ENCODE peak calls at places on chromosomes 11 and 22, in six cellular contexts. Y, N, H, Z, R and W are unnamed samples.

GRCh38 chr11:92867913-92868619 is 101.4 kb upstream of the MTNR1B start:
- DNase-seq in Y (no peak), N (no peak), H (no peak), Z (no peak), R (no peak), W (no peak)

GRCh38 chr11:15006139-15006759 is 34.1 kb upstream of the CALCA start:
- DNase-seq in Y (peak; percentile 84), N (peak; percentile 55), H (peak; percentile 47), Z (peak; percentile 26), R (peak; percentile 58), W (peak; percentile 70)

GRCh38 chr22:30556388-30556787 is 9.8 kb upstream of the SEC14L6 start:
- DNase-seq in Y (peak; percentile 41), N (peak; percentile 9), H (no peak), Z (peak; percentile 30), R (no peak), W (no peak)

GRCh38 chr22:44155115-44155514 is 25.6 kb upstream of the PARVG start:
- DNase-seq in Y (no peak), N (no peak), H (no peak), Z (no peak), R (no peak), W (no peak)

GRCh38 chr11:108206171-108206570 is 16.3 kb downstream of the NPAT start:
- DNase-seq in Y (no peak), N (no peak), H (no peak), Z (no peak), R (no peak), W (no peak)

GRCh38 chr22:48245119-48245485 is 1482.7 kb downstream of the TBC1D22A start:
- DNase-seq in Y (no peak), N (no peak), H (no peak), Z (no peak), R (no peak), W (no peak)

GRCh38 chr11:70682056-70682455 is 283.7 kb downstream of the CTTN start:
- DNase-seq in Y (no peak), N (no peak), H (no peak), Z (no peak), R (no peak), W (no peak)

GRCh38 chr22:44391481-44392445 is 79.0 kb upstream of the SHISAL1 start:
- DNase-seq in Y (peak; percentile 47), N (peak; percentile 5), H (no peak), Z (no peak), R (no peak), W (no peak)

GRCh38 chr22:29450222-29450621 is 11.8 kb downstream of the RFPL1 start:
- DNase-seq in Y (no peak), N (no peak), H (no peak), Z (no peak), R (no peak), W (no peak)

GRCh38 chr22:42353883-42354727 is 78.1 kb downstream of the NFAM1 start:
- DNase-seq in Y (peak; percentile 84), N (no peak), H (no peak), Z (peak; percentile 79), R (no peak), W (peak; percentile 68)

GRCh38 chr11:26230021-26230420 is 101.9 kb upstream of the ANO3 start:
- DNase-seq in Y (no peak), N (no peak), H (no peak), Z (no peak), R (no peak), W (peak; percentile 39)

GRCh38 chr22:42805998-42806481 is 51.0 kb downstream of the ARFGAP3 start:
- DNase-seq in Y (no peak), N (no peak), H (no peak), Z (peak; percentile 31), R (no peak), W (no peak)

GRCh38 chr11:77175869-77176539 is 48.0 kb downstream of the MYO7A start:
- DNase-seq in Y (peak; percentile 72), N (no peak), H (no peak), Z (peak; percentile 53), R (no peak), W (no peak)

GRCh38 chr22:31647516-31647915 is 14.5 kb downstream of the PISD start:
- DNase-seq in Y (no peak), N (no peak), H (no peak), Z (no peak), R (no peak), W (peak; percentile 95)

GRCh38 chr11:31328698-31329097 is 40.8 kb downstream of the DCDC1 start:
- DNase-seq in Y (no peak), N (no peak), H (no peak), Z (no peak), R (no peak), W (no peak)

GRCh38 chr11:1012740-1013627 is 23.5 kb downstream of the MUC6 start:
- DNase-seq in Y (no peak), N (no peak), H (no peak), Z (no peak), R (no peak), W (no peak)

GRCh38 chr11:14073821-14074529 is 111.5 kb downstream of the SPON1 start:
- DNase-seq in Y (peak; percentile 13), N (no peak), H (no peak), Z (peak; percentile 49), R (no peak), W (peak; percentile 70)

GRCh38 chr22:46147471-46148267 is 2.7 kb upstream of the PPARA start:
- DNase-seq in Y (no peak), N (no peak), H (no peak), Z (no peak), R (no peak), W (no peak)
- TF ChIP-seq EZH2 in Y (no peak), N (no peak), H (no peak), Z (no peak), R (no peak), W (no peak)

GRCh38 chr11:132301465-132301864 is 931.0 kb downstream of the NTM start:
- DNase-seq in Y (no peak), N (no peak), H (no peak), Z (no peak), R (no peak), W (no peak)

GRCh38 chr11:132301900-132302299 is 931.5 kb downstream of the NTM start:
- DNase-seq in Y (no peak), N (no peak), H (no peak), Z (no peak), R (no peak), W (no peak)

GRCh38 chr11:132296946-132297610 is 926.7 kb downstream of the NTM start:
- DNase-seq in Y (no peak), N (no peak), H (no peak), Z (no peak), R (no peak), W (no peak)

DNA sequence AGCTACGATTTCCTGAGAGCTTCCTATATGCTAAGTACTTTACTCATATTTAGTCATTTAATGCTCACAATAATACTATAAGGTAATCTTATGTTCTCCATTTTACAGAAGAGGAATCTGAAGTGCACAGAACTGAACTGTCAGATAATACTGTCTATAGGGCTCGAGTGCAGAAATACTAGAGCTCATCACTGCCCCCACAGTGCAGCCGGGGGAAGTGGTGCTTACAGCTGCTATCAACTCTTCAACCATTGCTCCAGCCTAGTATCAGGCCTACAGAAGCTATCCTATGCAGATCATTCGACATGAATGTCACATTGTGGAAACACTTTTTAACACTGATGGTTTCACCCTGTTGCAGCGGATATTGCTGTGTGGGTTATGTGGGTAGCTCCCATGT is 929.9 kb downstream of the NTM start:
- DNase-seq in Y (peak; percentile 58), N (peak; percentile 11), H (no peak), Z (peak; percentile 29), R (no peak), W (peak; percentile 34)
- TF ChIP-seq EZH2phosphoT487 in Y (no peak), N (no peak), H (no peak), Z (no peak), R (no peak), W (no peak)

GRCh38 chr22:23888615-23889401 is 5.4 kb upstream of the MIF start:
- DNase-seq in Y (peak; percentile 54), N (peak; percentile 11), H (no peak), Z (peak; percentile 45), R (no peak), W (peak; percentile 53)
- H2AFZ ChIP-seq in Y (no peak overlapping the region), N (peak overlapping the region; percentile 28), H (no peak overlapping the region), Z (no peak overlapping the region), R (no peak overlapping the region), W (peak overlapping the region; percentile 83)

DNA sequence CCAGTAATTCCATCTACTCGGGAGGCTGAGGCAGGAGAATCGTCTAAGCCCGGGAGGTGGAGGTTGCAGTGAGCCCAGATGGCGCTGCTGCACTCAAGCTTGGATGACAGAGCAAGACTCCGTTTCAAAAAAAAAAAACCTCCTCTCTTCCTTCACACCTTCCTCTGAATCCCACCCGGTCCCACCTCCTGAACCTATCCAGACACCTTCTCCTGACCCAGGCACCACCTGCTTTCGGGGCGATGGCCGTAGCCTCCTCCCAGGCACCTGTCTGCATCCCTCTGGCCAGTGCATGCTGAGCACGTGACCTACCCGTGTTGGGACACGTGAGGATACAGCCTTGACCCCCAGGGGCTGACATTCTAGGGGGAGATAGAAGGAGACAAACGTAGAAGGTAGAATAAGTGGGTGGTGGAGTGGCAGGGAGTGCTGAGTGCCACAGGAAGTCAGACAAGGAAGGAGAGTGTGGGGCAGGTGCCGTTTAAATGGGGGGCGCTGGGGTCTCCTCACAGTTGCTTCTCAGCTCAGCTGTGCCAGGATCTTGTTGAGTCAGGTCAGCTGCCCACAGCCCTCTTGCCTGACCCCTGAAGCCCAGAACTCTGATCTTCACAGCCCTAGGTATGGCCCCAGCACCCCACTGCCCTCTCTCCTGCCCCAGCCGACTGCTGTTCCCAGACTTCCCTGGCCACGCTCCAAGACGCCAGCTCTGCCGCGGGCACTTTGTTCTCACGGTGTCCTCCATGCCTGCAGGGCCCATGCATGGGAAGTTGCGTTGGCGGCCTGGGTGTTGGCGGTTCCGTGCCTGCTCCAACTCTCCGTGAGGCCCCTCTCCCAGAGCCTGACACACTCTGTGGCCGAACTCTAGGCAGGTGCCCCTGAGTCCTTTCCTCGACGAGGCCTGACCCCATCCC is 1.2 kb upstream of the MIOX start:
- DNase-seq in Y (no peak), N (no peak), H (no peak), Z (no peak), R (no peak), W (peak; percentile 43)
- TF ChIP-seq EZH2 in Y (no peak), N (no peak), H (no peak), Z (no peak), R (no peak), W (no peak)

DNA sequence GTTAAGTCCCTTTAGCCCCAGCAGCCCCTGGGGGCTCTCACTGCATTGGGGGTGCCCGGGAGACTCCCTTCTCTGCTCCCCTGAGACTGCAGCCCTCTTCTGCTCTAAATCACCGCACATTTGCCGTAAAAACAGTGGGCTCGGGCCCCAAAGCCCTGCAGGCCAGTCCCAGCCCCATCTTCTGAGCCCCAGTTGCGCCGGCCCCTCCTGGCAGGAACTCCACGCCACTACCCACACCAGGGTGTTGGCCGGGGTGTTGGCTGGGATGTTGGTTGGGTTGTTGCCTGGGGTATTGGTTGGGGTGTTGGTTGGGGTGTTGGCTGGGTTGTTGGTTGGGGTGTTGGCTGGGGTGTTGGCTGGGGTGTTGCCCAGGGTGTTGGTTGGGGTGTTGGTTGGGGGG is 23.5 kb downstream of the OTUB1 start:
- DNase-seq in Y (no peak), N (no peak), H (no peak), Z (no peak), R (no peak), W (no peak)
- TF ChIP-seq EZH2phosphoT487 in Y (no peak), N (no peak), H (no peak), Z (no peak), R (no peak), W (no peak)